ENCODE peak calls at places on chromosomes 12 and 14, in four cellular contexts. One of them, this sample, is unnamed.

GRCh38 chr14:24595046-24595808 is 14.3 kb downstream of the GZMH start:
- DNase-seq in fibroblast of mammary gland: no peak
- DNase-seq in ELF-1: peak
- DNase-seq in heart left ventricle: no peak
- DNase-seq in this sample: no peak

GRCh38 chr12:22803725-22804124 is 178.8 kb downstream of the ETNK1 start:
- DNase-seq in fibroblast of mammary gland: no peak
- DNase-seq in ELF-1: peak
- DNase-seq in heart left ventricle: no peak
- DNase-seq in this sample: no peak

GRCh38 chr12:52050771-52051541 is at the start of gene NR4A1:
- DNase-seq in fibroblast of mammary gland: peak
- DNase-seq in ELF-1: peak
- DNase-seq in heart left ventricle: peak
- DNase-seq in this sample: peak

GRCh38 chr12:122078141-122079037 is at the start of gene MLXIP:
- DNase-seq in fibroblast of mammary gland: peak
- DNase-seq in ELF-1: peak
- DNase-seq in heart left ventricle: peak
- DNase-seq in this sample: peak

GRCh38 chr12:76143343-76144252 is 59.1 kb upstream of the NAP1L1 start:
- DNase-seq in fibroblast of mammary gland: no peak
- DNase-seq in ELF-1: no peak
- DNase-seq in heart left ventricle: no peak
- DNase-seq in this sample: no peak

GRCh38 chr14:103854017-103854808 is 6.8 kb upstream of the PPP1R13B start:
- DNase-seq in fibroblast of mammary gland: no peak
- DNase-seq in ELF-1: peak
- DNase-seq in heart left ventricle: no peak
- DNase-seq in this sample: peak

GRCh38 chr14:60878536-60878935 is 102.3 kb downstream of the TRMT5 start:
- DNase-seq in fibroblast of mammary gland: no peak
- DNase-seq in ELF-1: no peak
- DNase-seq in heart left ventricle: no peak
- DNase-seq in this sample: no peak

GRCh38 chr14:50312734-50313054 is 570 bp downstream of the DMAC2L start:
- DNase-seq in fibroblast of mammary gland: peak
- DNase-seq in ELF-1: no peak
- DNase-seq in heart left ventricle: no peak
- DNase-seq in this sample: no peak